ENCODE peak calls at places on chromosome 11, in nine cellular contexts. H is neural crest cell, W is BE2C, N is heart left ventricle, J is sigmoid colon, P is endodermal cell, E is HCT116, Y is colonic mucosa, O is lower lobe of right lung. A is an unnamed sample.

GRCh38 chr11:46277313-46277622 is 194 bp upstream of the CREB3L1 start:
- DNase-seq in E (no peak), O (no peak), W (no peak), Y (no peak), H (no peak), N (no peak), J (peak; percentile 81), P (no peak), A (peak; percentile 62)

GRCh38 chr11:17766590-17766989 is 32.0 kb downstream of the KCNC1 start:
- DNase-seq in W (no peak), Y (no peak), O (no peak), J (no peak), E (peak; percentile 24), H (no peak), N (no peak), P (peak; percentile 75), A (no peak)

GRCh38 chr11:111454561-111455192 is 57.5 kb downstream of the BTG4 start:
- DNase-seq in E (no peak), Y (peak; percentile 40), N (no peak), O (no peak), W (peak; percentile 62), H (peak; percentile 58), J (no peak), P (peak; percentile 96), A (no peak)

GRCh38 chr11:27124514-27125264 is 84.1 kb downstream of the BBOX1 start:
- DNase-seq in N (no peak), Y (no peak), P (no peak), O (no peak), J (no peak), E (no peak), W (no peak), H (no peak), A (no peak)

GRCh38 chr11:12979928-12980689 is 29.0 kb upstream of the RASSF10 start:
- DNase-seq in W (no peak), N (no peak), H (no peak), Y (no peak), O (no peak), J (no peak), P (no peak), E (no peak), A (no peak)

GRCh38 chr11:69662806-69663205 is 12.3 kb downstream of the LTO1 start:
- DNase-seq in J (peak; percentile 40), H (no peak), E (no peak), Y (no peak), W (no peak), O (peak; percentile 29), P (peak; percentile 39), N (peak; percentile 26), A (no peak)

GRCh38 chr11:74453373-74453975 is 13.9 kb downstream of the KCNE3 start:
- DNase-seq in Y (peak; percentile 86), J (peak; percentile 78), N (peak; percentile 80), E (peak; percentile 65), O (peak; percentile 75), W (peak; percentile 75), P (peak; percentile 93), H (peak; percentile 58), A (peak; percentile 61)

GRCh38 chr11:112225753-112226061 is 521 bp upstream of the PTS start:
- DNase-seq in N (no peak), E (no peak), O (no peak), P (no peak), Y (peak; percentile 69), J (peak; percentile 90), H (no peak), W (no peak), A (peak; percentile 82)

GRCh38 chr11:62682518-62682917 is 3.6 kb upstream of the UBXN1 start:
- DNase-seq in W (no peak), O (no peak), H (no peak), N (no peak), J (no peak), P (no peak), Y (no peak), E (no peak), A (no peak)

GRCh38 chr11:68929135-68929534 is 25.4 kb downstream of the IGHMBP2 start:
- DNase-seq in W (no peak), O (no peak), J (no peak), H (no peak), E (no peak), P (no peak), Y (no peak), N (no peak), A (no peak)

GRCh38 chr11:117062503-117062902 is 35.7 kb downstream of the SIK3 start:
- DNase-seq in W (no peak), J (no peak), P (no peak), N (no peak), O (no peak), H (no peak), E (no peak), Y (no peak), A (no peak)

GRCh38 chr11:2691991-2692841 is 7.6 kb downstream of the KCNQ1OT1 start:
- DNase-seq in H (no peak), J (peak; percentile 40), Y (no peak), E (no peak), P (peak; percentile 85), N (no peak), O (no peak), W (no peak), A (peak; percentile 20)

GRCh38 chr11:115939726-115940421 is 435.7 kb upstream of the CADM1 start:
- DNase-seq in H (no peak), E (no peak), O (no peak), N (no peak), Y (no peak), J (no peak), W (no peak), P (no peak), A (no peak)

GRCh38 chr11:109998921-109999320 is 94.3 kb upstream of the ZC3H12C start:
- DNase-seq in W (no peak), J (no peak), N (no peak), E (no peak), P (no peak), H (no peak), Y (no peak), O (no peak), A (no peak)

GRCh38 chr11:120013325-120014250 is 124.3 kb downstream of the TRIM29 start:
- DNase-seq in P (peak; percentile 97), N (no peak), Y (peak; percentile 63), H (peak; percentile 50), E (peak; percentile 37), W (peak; percentile 91), O (no peak), J (no peak), A (peak; percentile 29)
- TF ChIP-seq CTCF in P (peak; percentile 96), N (peak; percentile 75), Y (peak; percentile 66), H (peak; percentile 72), E (peak; percentile 81), W (peak; percentile 96), O (peak; percentile 48), J (no peak), A (peak; percentile 56)

GRCh38 chr11:57638811-57639320 is 10.8 kb downstream of the YPEL4 start:
- DNase-seq in P (peak; percentile 77), W (no peak), N (no peak), Y (no peak), J (no peak), E (no peak), H (no peak), O (no peak), A (no peak)

GRCh38 chr11:57640068-57640800 is 9.5 kb downstream of the YPEL4 start:
- DNase-seq in N (no peak), J (no peak), O (no peak), Y (no peak), E (no peak), W (no peak), P (peak; percentile 52), H (no peak), A (no peak)

GRCh38 chr11:57638005-57638760 is 11.5 kb downstream of the YPEL4 start:
- DNase-seq in N (peak; percentile 78), W (peak; percentile 63), H (peak; percentile 72), E (no peak), P (peak; percentile 97), Y (no peak), J (peak; percentile 92), O (peak; percentile 72), A (peak; percentile 82)

GRCh38 chr11:57641011-57641410 is 8.7 kb downstream of the YPEL4 start:
- DNase-seq in E (no peak), H (peak; percentile 46), W (peak; percentile 31), P (peak; percentile 72), Y (no peak), O (no peak), J (peak; percentile 68), N (no peak), A (no peak)

GRCh38 chr11:57639321-57640067 is 10.2 kb downstream of the YPEL4 start:
- DNase-seq in Y (no peak), J (no peak), P (peak; percentile 99), N (no peak), W (peak; percentile 28), O (no peak), H (peak; percentile 92), E (no peak), A (peak; percentile 29)
- TF ChIP-seq CTCF in Y (no peak), J (no peak), P (peak; percentile 37), N (no peak), W (no peak), O (no peak), H (peak; percentile 30), E (no peak), A (no peak)

GRCh38 chr11:86627776-86628455 is 44.5 kb downstream of the ME3 start:
- DNase-seq in H (no peak), N (peak; percentile 71), P (no peak), E (no peak), W (no peak), O (no peak), Y (no peak), J (no peak), A (no peak)

GRCh38 chr11:86625544-86625943 is 46.9 kb downstream of the ME3 start:
- DNase-seq in P (no peak), W (no peak), Y (no peak), O (no peak), N (no peak), J (no peak), E (no peak), H (no peak), A (no peak)

GRCh38 chr11:86632499-86633269 is 39.7 kb downstream of the ME3 start:
- DNase-seq in J (peak; percentile 66), H (no peak), O (no peak), N (peak; percentile 55), W (no peak), P (peak; percentile 89), Y (no peak), E (peak; percentile 68), A (no peak)

GRCh38 chr11:86625981-86626380 is 46.4 kb downstream of the ME3 start:
- DNase-seq in W (no peak), P (no peak), H (no peak), N (no peak), E (no peak), O (no peak), Y (no peak), J (no peak), A (no peak)

GRCh38 chr11:86629070-86629706 is 43.2 kb downstream of the ME3 start:
- DNase-seq in E (no peak), O (no peak), P (no peak), N (no peak), Y (no peak), W (no peak), J (no peak), H (no peak), A (peak; percentile 37)
- TF ChIP-seq CTCF in E (no peak), O (no peak), P (no peak), N (no peak), Y (no peak), W (no peak), J (no peak), H (no peak), A (no peak)

DNA sequence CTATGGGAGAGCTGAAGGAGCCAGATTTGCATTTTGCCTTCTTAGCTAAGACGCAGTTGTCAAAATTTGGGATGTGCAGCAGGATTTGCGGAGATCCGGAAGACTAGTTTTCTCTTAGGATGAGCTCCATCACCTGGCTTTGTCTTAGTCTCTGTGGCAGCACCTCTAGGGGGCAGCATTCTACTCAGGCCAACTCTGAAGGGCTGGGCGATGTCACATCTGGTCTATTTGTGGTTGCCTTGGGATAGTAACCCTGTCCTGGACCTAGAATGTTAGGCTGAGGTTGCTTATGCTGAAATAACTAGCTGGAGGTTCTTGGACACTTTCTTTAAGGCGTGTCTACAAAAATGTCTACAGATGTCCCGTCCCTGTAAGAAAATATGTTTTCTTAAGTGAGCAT is 116.2 kb downstream of the FAT3 start:
- DNase-seq in H (no peak), N (no peak), J (no peak), P (peak; percentile 89), O (no peak), W (peak; percentile 60), Y (peak; percentile 22), E (no peak), A (no peak)
- TF ChIP-seq CTCF in H (peak; percentile 42), N (peak; percentile 20), J (no peak), P (peak; percentile 86), O (peak; percentile 10), W (peak; percentile 87), Y (no peak), E (no peak), A (no peak)